ENCODE peak calls at places on chromosome 3, in four cellular contexts. D is A549, C is tibial nerve, Z is left ventricle myocardium inferior. U is an unnamed sample. For H3K9me3, the result is how much of the 10 kb centered on the place peaks cover.

GRCh38 chr3:115858995-115859807 is 235.9 kb downstream of the GAP43 start:
- DNase-seq in D (no peak), C (no peak), Z (no peak), U (no peak)

GRCh38 chr3:55091381-55092225 is 163.7 kb upstream of the LRTM1 start:
- DNase-seq in D (no peak), C (no peak), Z (no peak), U (peak)

GRCh38 chr3:129226374-129226773 is 23.0 kb upstream of the COPG1 start:
- DNase-seq in D (peak), C (no peak), Z (peak), U (no peak)

GRCh38 chr3:114328345-114328744 is 34.5 kb downstream of the TIGIT start:
- DNase-seq in D (no peak), C (no peak), Z (no peak), U (no peak)

GRCh38 chr3:50239649-50240048 is 3.6 kb downstream of the GNAI2 start:
- DNase-seq in D (no peak), C (no peak), Z (no peak), U (no peak)

GRCh38 chr3:146612015-146612414 is 6.9 kb upstream of the PLSCR5 start:
- DNase-seq in D (no peak), C (no peak), Z (no peak), U (no peak)

GRCh38 chr3:30607032-30607833 is 832 bp downstream of the TGFBR2 start:
- DNase-seq in D (no peak), C (peak), Z (peak), U (no peak)

GRCh38 chr3:16338999-16339398 is 74.0 kb downstream of the OXNAD1 start:
- DNase-seq in D (peak), C (no peak), Z (no peak), U (peak)

GRCh38 chr3:12948371-12948770 is 107.0 kb upstream of the RPL32 start:
- DNase-seq in D (no peak), C (no peak), Z (no peak), U (no peak)

GRCh38 chr3:73552700-73553099 is 72.0 kb downstream of the PDZRN3 start:
- DNase-seq in D (no peak), C (no peak), Z (no peak), U (peak)

GRCh38 chr3:155611456-155611855 is 133.4 kb downstream of the PLCH1 start:
- DNase-seq in D (no peak), C (no peak), Z (no peak), U (no peak)

GRCh38 chr3:50436063-50436674 is 67.3 kb downstream of the CACNA2D2 start:
- DNase-seq in D (peak), C (no peak), Z (peak), U (no peak)

DNA sequence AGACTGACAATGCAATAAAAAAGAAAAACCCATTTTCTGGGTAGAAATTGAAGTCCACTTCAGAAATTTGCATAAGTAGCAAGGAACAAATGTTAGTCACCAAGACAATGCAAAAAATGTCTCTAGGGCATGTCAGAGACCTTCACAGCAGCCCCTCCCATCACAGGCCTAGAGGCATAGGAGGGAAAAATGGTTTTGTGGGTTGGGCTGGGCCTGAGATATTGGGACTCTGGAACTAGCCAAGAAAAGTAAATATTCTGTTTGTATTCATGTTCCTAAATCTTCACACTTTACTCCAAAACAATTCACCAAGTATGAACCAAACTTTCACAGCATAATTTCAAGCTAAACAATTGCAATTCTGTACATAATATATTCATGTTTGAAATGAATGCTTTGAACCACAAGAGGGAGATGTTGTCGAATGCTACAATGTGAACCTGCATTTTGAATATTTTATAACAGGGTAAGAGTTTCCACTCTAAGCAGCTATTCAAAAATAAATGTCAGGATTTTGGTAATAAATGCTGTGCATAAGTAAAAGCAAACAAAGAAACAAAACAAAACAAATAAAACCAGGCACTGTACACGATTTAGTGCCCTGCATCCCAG is 429.2 kb downstream of the OTOL1 start:
- DNase-seq in D (no peak), C (no peak), Z (no peak), U (no peak)
- TF ChIP-seq CTCF in D (no peak), C (no peak), Z (peak), U (peak)

GRCh38 chr3:52203701-52204100 is 5.7 kb downstream of the ALAS1 start:
- DNase-seq in D (no peak), C (no peak), Z (no peak), U (no peak)

GRCh38 chr3:52197842-52198625 is at the start of gene ALAS1:
- DNase-seq in D (peak), C (peak), Z (peak), U (peak)

GRCh38 chr3:52198643-52199608 is 966 bp downstream of the ALAS1 start:
- DNase-seq in D (no peak), C (no peak), Z (no peak), U (no peak)

GRCh38 chr3:52202384-52203077 is 4.6 kb downstream of the ALAS1 start:
- DNase-seq in D (no peak), C (no peak), Z (no peak), U (no peak)

DNA sequence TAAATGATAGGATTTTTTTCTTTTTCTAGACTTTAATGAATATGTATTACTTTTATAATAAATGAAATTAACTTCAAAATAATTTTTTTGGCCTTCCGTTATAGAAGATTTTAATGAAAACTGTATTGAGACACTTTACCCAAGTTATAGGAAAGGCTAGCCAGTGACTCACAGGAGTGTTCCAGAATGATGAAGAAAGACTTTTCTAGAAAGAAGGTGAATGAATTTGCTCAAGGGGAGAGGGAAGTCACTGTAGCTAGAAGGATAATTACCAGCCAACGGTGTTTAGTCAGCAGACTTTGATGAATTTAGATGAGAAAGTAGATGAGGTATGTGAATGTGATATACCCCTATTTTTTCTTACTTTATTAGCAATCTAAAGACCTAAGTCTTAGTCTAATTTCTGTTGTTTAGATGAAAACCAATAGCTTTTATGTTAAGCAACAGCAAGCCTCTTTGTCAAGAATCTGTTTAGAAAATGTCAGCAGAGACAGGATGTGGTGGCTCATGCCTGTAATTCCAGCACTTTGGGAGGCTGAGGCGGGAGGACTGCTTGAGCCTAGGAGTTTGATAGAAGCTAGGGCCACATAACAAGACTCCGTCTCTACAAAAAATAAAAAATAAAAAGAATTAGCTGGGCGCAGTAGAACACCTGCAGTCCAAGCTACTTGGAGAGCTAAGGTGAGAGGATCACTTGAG is 3.2 kb downstream of the ALAS1 start:
- DNase-seq in D (no peak), C (no peak), Z (no peak), U (no peak)
- H3K27ac ChIP-seq in D (no peak), C (no peak), Z (peak), U (no peak)

DNA sequence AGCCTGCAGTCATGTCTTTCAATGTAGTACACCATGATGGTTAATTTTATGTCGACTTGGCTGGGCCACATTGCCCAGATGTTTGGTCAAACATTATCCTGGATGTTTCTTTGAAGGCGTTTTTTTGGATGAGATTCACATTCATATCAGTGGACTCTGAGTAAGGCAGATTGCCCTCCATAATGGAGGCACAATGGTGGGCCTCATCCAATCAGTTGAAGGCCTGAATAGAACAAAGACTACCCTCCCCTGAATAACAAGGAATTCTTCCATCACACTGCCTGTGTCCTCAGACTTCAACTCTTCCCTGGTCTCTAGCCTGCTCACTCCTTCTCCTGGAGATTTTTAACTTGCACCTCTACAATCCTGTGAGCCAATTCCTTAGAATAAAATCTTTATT is 83.8 kb upstream of the CHL1 start:
- DNase-seq in D (no peak), C (no peak), Z (no peak), U (no peak)
- H3K9me3 ChIP-seq in D (under half), C (under half), Z (under half), U (under half)

GRCh38 chr3:23944861-23945652 is at the start of gene NR1D2:
- DNase-seq in D (peak), C (peak), Z (peak), U (peak)

GRCh38 chr3:23948761-23949160 is 3.7 kb downstream of the NR1D2 start:
- DNase-seq in D (no peak), C (no peak), Z (no peak), U (no peak)

GRCh38 chr3:23945653-23945902 is 492 bp downstream of the NR1D2 start:
- DNase-seq in D (no peak), C (no peak), Z (no peak), U (no peak)

GRCh38 chr3:23944007-23944760 is 902 bp upstream of the NR1D2 start:
- DNase-seq in D (no peak), C (no peak), Z (no peak), U (no peak)

GRCh38 chr3:23945903-23946751 is 1.0 kb downstream of the NR1D2 start:
- DNase-seq in D (peak), C (peak), Z (peak), U (peak)
- TF ChIP-seq CTCF in D (no peak), C (no peak), Z (no peak), U (no peak)

U was measured in AG04450.